ENCODE peak calls at places on chromosomes 13 and 19, in nine cellular contexts. P is kidney, V is IMR-90, A is SK-N-SH, B is fibroblast of lung, C is astrocyte, M is MM.1S, S is colonic mucosa, O is HCT116. J is an unnamed sample.

GRCh38 chr13:109665781-109666249 is 120.6 kb downstream of the IRS2 start:
- DNase-seq in P (no peak), S (no peak), C (peak; percentile 5), O (no peak), V (no peak), M (no peak), B (no peak), A (no peak), J (no peak)

GRCh38 chr13:51494151-51494550 is 41.3 kb upstream of the INTS6 start:
- DNase-seq in C (peak; percentile 69), M (no peak), A (no peak), V (peak; percentile 60), P (no peak), S (no peak), B (peak; percentile 76), O (no peak), J (no peak)

GRCh38 chr13:53821632-53822031 is 793.0 kb downstream of the OLFM4 start:
- DNase-seq in A (no peak), O (no peak), V (no peak), B (no peak), S (no peak), C (no peak), P (peak; percentile 18), M (no peak), J (no peak)

GRCh38 chr19:3575260-3575741 is 2.6 kb downstream of the HMG20B start:
- DNase-seq in P (no peak), S (peak; percentile 28), M (no peak), A (peak; percentile 10), C (no peak), V (peak; percentile 16), O (no peak), B (no peak), J (peak; percentile 59)

GRCh38 chr19:3073159-3073563 is 10.9 kb upstream of the TLE5 start:
- DNase-seq in V (peak; percentile 68), S (peak; percentile 50), M (no peak), P (no peak), A (peak; percentile 75), C (peak; percentile 41), B (peak; percentile 51), O (peak; percentile 81), J (no peak)

GRCh38 chr19:39362682-39363657 is 20.7 kb downstream of the SAMD4B start:
- DNase-seq in A (no peak), V (peak; percentile 85), P (no peak), C (peak; percentile 69), B (peak; percentile 79), S (no peak), O (no peak), M (no peak), J (no peak)

GRCh38 chr13:31859546-31859945 is 120.2 kb downstream of the RXFP2 start:
- DNase-seq in A (no peak), M (no peak), P (no peak), B (peak; percentile 8), C (no peak), S (no peak), V (no peak), O (no peak), J (no peak)

GRCh38 chr13:73141292-73141771 is 82.5 kb downstream of the KLF5 start:
- DNase-seq in S (no peak), O (no peak), P (no peak), C (peak; percentile 57), B (peak; percentile 61), A (no peak), M (no peak), V (peak; percentile 15), J (peak; percentile 13)

GRCh38 chr19:41500443-41500842 is 57.5 kb downstream of the ERICH4 start:
- DNase-seq in C (no peak), M (no peak), B (no peak), P (no peak), S (no peak), O (no peak), A (no peak), V (no peak), J (no peak)

GRCh38 chr13:46146898-46147297 is 35.1 kb downstream of the LCP1 start:
- DNase-seq in A (peak; percentile 42), S (no peak), V (no peak), P (no peak), C (no peak), M (no peak), B (no peak), O (no peak), J (peak; percentile 41)

GRCh38 chr13:93230466-93230865 is 3.9 kb downstream of the GPC6 start:
- DNase-seq in V (peak; percentile 89), P (no peak), O (no peak), A (no peak), M (no peak), B (peak; percentile 94), S (no peak), C (peak; percentile 93), J (no peak)

GRCh38 chr13:93233997-93234416 is 7.4 kb downstream of the GPC6 start:
- DNase-seq in V (no peak), S (no peak), O (no peak), P (no peak), B (no peak), A (no peak), C (no peak), M (peak; percentile 66), J (peak; percentile 32)

GRCh38 chr13:93234459-93234858 is 7.9 kb downstream of the GPC6 start:
- DNase-seq in A (no peak), O (no peak), M (no peak), C (no peak), P (no peak), B (no peak), S (no peak), V (no peak), J (no peak)

GRCh38 chr13:93235258-93236015 is 8.8 kb downstream of the GPC6 start:
- DNase-seq in S (no peak), O (no peak), C (peak; percentile 75), M (no peak), A (no peak), V (peak; percentile 80), B (peak; percentile 83), P (no peak), J (no peak)

DNA sequence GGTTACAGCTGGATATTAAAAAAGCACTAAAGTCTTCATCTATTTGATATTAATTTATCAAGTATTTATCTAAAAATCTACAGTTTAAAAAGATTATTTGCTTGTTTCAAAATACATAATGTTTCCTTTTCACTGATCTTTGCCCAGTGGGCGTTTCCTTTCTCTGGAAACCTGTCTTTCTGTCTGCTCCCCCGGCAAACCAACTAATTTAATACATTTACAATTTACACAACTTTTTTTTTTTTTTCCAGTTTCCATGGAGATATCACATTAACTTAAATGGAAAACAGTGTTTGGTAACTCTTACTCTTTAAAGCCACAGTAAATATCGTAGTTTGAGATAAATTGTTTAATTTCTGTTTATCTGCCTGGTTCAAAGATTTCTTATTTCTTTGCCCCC is 5.3 kb downstream of the GPC6 start:
- DNase-seq in P (no peak), O (no peak), B (no peak), M (no peak), V (no peak), A (no peak), S (no peak), C (no peak), J (no peak)
- H3K4me3 ChIP-seq in P (no peak overlapping the region), O (no peak overlapping the region), B (no peak overlapping the region), M (no peak overlapping the region), V (no peak overlapping the region), A (no peak overlapping the region), S (no peak overlapping the region), C (no peak overlapping the region), J (no peak overlapping the region)

GRCh38 chr19:49808762-49809154 is 4.3 kb downstream of the FUZ start:
- DNase-seq in A (peak; percentile 99), S (peak; percentile 97), B (peak; percentile 73), V (peak; percentile 71), C (peak; percentile 51), O (no peak), M (peak; percentile 89), P (peak; percentile 97), J (peak; percentile 99)

GRCh38 chr19:49811328-49811727 is 1.8 kb downstream of the FUZ start:
- DNase-seq in S (no peak), V (no peak), B (no peak), C (no peak), M (no peak), P (no peak), O (no peak), A (no peak), J (no peak)

GRCh38 chr19:49807888-49808675 is 5.0 kb downstream of the FUZ start:
- DNase-seq in C (no peak), P (peak; percentile 76), O (no peak), B (no peak), V (no peak), A (no peak), M (no peak), S (no peak), J (no peak)

GRCh38 chr19:49809987-49810389 is 3.1 kb downstream of the FUZ start:
- DNase-seq in S (no peak), A (no peak), C (no peak), M (no peak), B (no peak), O (no peak), P (peak; percentile 74), V (no peak), J (no peak)

DNA sequence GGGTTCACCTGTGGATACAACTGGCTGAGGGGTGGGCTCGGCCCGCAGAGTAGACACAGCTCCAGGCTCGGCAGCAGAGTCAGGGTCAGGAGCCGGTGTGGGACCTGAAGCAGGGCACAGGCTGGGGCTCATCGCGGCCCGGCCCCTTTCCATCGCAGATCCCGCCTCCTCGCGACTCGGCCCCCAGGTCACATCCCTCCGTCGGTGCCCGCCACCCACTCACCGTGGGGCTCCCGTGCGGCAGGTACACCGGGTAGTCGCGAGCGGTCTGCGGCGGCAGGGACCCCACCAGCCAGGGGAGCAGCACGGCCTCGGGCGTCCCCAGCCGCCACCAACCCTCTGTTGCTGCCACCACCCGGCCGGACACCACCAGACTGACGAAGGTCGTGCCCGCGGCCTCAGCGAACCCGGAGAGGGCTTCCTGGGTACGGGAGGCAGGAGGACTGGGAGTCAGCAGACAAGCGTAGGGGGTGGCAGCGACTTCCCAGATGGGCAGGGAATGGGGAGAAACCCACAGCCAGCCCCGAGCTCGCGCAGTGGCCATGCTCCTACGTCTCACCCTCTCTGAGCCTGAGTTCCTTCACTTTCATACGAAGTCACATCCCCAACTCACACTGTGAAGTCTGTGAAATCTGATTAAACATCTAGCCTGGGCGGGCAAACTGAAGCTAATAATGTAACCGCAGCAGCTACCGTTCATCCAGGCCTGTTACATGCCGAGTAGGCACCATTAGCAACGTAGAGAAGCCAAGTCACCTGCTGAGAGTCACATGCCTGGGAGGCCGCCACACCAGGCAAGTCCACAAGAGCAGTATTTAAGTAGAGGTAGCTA is 3.7 kb downstream of the FUZ start:
- DNase-seq in V (no peak), C (peak; percentile 16), P (peak; percentile 91), A (peak; percentile 79), O (no peak), B (peak; percentile 19), M (peak; percentile 54), S (peak; percentile 67), J (peak; percentile 71)
- TF ChIP-seq CTCF in V (no peak), C (no peak), P (no peak), A (peak; percentile 22), O (no peak), B (no peak), M (peak; percentile 39), S (no peak), J (peak; percentile 29)

GRCh38 chr19:19527371-19527656 is 1.4 kb upstream of the YJEFN3 start:
- DNase-seq in B (no peak), S (no peak), V (no peak), A (no peak), O (no peak), P (no peak), C (no peak), M (no peak), J (no peak)
- H3K9ac ChIP-seq in B (no peak overlapping the region), S (no peak overlapping the region), V (no peak overlapping the region), A (no peak overlapping the region), O (no peak overlapping the region), P (no peak overlapping the region), C (no peak overlapping the region), M (no peak overlapping the region), J (no peak overlapping the region)

GRCh38 chr19:49335784-49336481 is 727 bp downstream of the CD37 start:
- DNase-seq in C (no peak), M (no peak), A (no peak), O (no peak), V (no peak), P (no peak), S (no peak), B (no peak), J (no peak)
- H3K4me3 ChIP-seq in C (no peak overlapping the region), M (peak overlapping the region; percentile 82), A (no peak overlapping the region), O (no peak overlapping the region), V (no peak overlapping the region), P (no peak overlapping the region), S (peak overlapping the region; percentile 28), B (no peak overlapping the region), J (no peak overlapping the region)